ENCODE peak calls at places on chromosomes 1 and 21, in four cellular contexts. E is K562, S is GM12878, M is HepG2. D is an unnamed sample. For H3K27me3, the result is how much of the 10 kb centered on the place peaks cover.

GRCh38 chr1:61606448-61607312 is 118.3 kb downstream of the TM2D1 start:
- DNase-seq in E (no peak), S (no peak), M (no peak), D (no peak)

GRCh38 chr1:41659903-41660302 is 175.4 kb upstream of the EDN2 start:
- DNase-seq in E (no peak), S (no peak), M (no peak), D (no peak)

GRCh38 chr1:12594966-12595838 is 22.8 kb downstream of the DHRS3 start:
- DNase-seq in E (no peak), S (no peak), M (no peak), D (peak)

GRCh38 chr1:160748182-160748876 is 9.3 kb downstream of the SLAMF7 start:
- DNase-seq in E (peak), S (no peak), M (no peak), D (no peak)

GRCh38 chr1:61116421-61116820 is 34.1 kb downstream of the NFIA start:
- DNase-seq in E (no peak), S (no peak), M (no peak), D (no peak)

GRCh38 chr1:245361056-245361455 is 206.3 kb downstream of the KIF26B start:
- DNase-seq in E (no peak), S (no peak), M (no peak), D (no peak)

GRCh38 chr1:19113362-19114092 is 96.5 kb downstream of the UBR4 start:
- DNase-seq in E (peak), S (no peak), M (peak), D (peak)

GRCh38 chr1:245752551-245752950 is 597.8 kb downstream of the KIF26B start:
- DNase-seq in E (no peak), S (no peak), M (no peak), D (no peak)

GRCh38 chr1:20440785-20441200 is 45.2 kb downstream of the CAMK2N1 start:
- DNase-seq in E (peak), S (no peak), M (peak), D (peak)

GRCh38 chr1:84344286-84344685 is 42.8 kb downstream of the SAMD13 start:
- DNase-seq in E (peak), S (no peak), M (no peak), D (no peak)

GRCh38 chr21:42214081-42214750 is 4.7 kb upstream of the ABCG1 start:
- DNase-seq in E (no peak), S (no peak), M (no peak), D (no peak)

GRCh38 chr1:15430787-15431570 is 7.3 kb upstream of the CTRC start:
- DNase-seq in E (peak), S (no peak), M (no peak), D (peak)

GRCh38 chr1:33661791-33662190 is 189.3 kb downstream of the ZSCAN20 start:
- DNase-seq in E (no peak), S (no peak), M (no peak), D (no peak)

GRCh38 chr1:214208525-214208924 is 72.4 kb upstream of the SMYD2 start:
- DNase-seq in E (no peak), S (no peak), M (no peak), D (no peak)

GRCh38 chr1:55504306-55504706 is 289.1 kb upstream of the USP24 start:
- DNase-seq in E (no peak), S (no peak), M (no peak), D (no peak)

GRCh38 chr1:34408011-34408410 is 231.3 kb downstream of the C1orf94 start:
- DNase-seq in E (no peak), S (no peak), M (no peak), D (no peak)

GRCh38 chr1:16183157-16183556 is 27.3 kb upstream of the EPHA2 start:
- DNase-seq in E (no peak), S (no peak), M (no peak), D (no peak)

GRCh38 chr1:230992100-230992774 is 13.3 kb downstream of the ARV1 start:
- DNase-seq in E (no peak), S (no peak), M (no peak), D (no peak)

GRCh38 chr1:7407980-7408770 is 362.9 kb upstream of the VAMP3 start:
- DNase-seq in E (no peak), S (no peak), M (no peak), D (no peak)

GRCh38 chr1:8343464-8344001 is 25.6 kb downstream of the SLC45A1 start:
- DNase-seq in E (no peak), S (no peak), M (peak), D (no peak)

GRCh38 chr1:119040906-119041305 is 52.8 kb upstream of the TBX15 start:
- DNase-seq in E (no peak), S (no peak), M (no peak), D (no peak)

GRCh38 chr1:50974618-50974935 is 4.5 kb downstream of the CDKN2C start:
- DNase-seq in E (no peak), S (no peak), M (no peak), D (no peak)

GRCh38 chr1:229370601-229371021 is 27.8 kb upstream of the CCSAP start:
- DNase-seq in E (no peak), S (peak), M (no peak), D (peak)

GRCh38 chr1:67652800-67653199 is 32.2 kb upstream of the GADD45A start:
- DNase-seq in E (no peak), S (no peak), M (no peak), D (no peak)

DNA sequence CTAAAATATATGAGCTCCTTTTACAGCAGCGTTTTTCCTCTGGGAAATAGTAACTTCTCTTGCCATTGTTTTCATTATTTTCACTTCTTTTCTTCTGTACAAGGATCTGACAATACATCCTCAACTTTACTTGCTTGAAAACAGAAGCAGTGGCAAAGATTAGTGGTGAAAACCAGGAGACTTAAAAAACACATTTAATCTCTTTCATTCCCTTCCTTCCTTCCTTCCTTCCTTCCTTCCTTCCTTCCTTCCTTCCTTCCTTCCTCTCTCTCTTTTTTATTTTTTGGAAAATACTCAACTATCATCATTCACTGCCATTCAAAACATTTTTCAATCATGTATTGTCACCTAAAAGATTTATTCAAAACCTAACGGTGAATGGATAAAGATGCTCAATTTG is 1411.4 kb downstream of the NCAM2 start:
- DNase-seq in E (no peak), S (no peak), M (no peak), D (no peak)
- TF ChIP-seq FOXM1 in E (no peak), S (no peak), M (no peak), D (no peak)

GRCh38 chr21:14545906-14546480 is at the start of gene SAMSN1:
- DNase-seq in E (peak), S (peak), M (no peak), D (no peak)
- H3K27me3 ChIP-seq in E (under half), S (under half), M (under half), D (under half)

GRCh38 chr21:43767980-43768867 is 7.9 kb downstream of the CSTB start:
- DNase-seq in E (peak), S (no peak), M (no peak), D (no peak)
- TF ChIP-seq FOXM1 in E (no peak), S (no peak), M (no peak), D (no peak)

GRCh38 chr1:111576547-111576946 is 43.0 kb upstream of the RAP1A start:
- DNase-seq in E (no peak), S (no peak), M (peak), D (no peak)
- H3K27me3 ChIP-seq in E (under half), S (under half), M (under half), D (under half)

GRCh38 chr1:1433804-1434130 is 1.7 kb upstream of the VWA1 start:
- DNase-seq in E (no peak), S (no peak), M (no peak), D (peak)
- TF ChIP-seq FOXM1 in E (no peak), S (no peak), M (no peak), D (no peak)

GRCh38 chr1:156854634-156855033 is 4.3 kb downstream of the INSRR start:
- DNase-seq in E (peak), S (no peak), M (no peak), D (no peak)
- H3K27me3 ChIP-seq in E (under half), S (under half), M (half or more), D (under half)

DNA sequence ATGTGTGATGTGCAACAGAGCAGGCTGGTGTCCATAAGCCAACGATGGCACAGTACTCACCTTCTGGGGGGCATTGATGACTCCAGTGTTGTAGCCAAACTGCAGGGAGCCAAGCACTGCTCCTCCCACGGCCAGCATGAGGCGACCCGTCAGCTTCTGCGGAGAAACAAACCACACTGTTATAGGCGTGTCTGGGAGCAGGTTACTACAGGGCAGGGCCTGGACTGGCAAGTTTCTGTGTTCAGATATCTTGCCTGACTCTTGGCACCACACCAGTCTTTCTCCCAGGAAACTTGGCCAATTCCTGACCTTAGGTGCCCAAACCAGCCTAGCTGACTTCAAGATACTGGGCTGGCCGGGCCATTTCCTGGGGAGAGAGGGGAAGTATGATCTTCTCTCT is 15.5 kb downstream of the SLC2A1 start:
- DNase-seq in E (no peak), S (no peak), M (no peak), D (no peak)
- TF ChIP-seq FOXM1 in E (no peak), S (no peak), M (no peak), D (no peak)

DNA sequence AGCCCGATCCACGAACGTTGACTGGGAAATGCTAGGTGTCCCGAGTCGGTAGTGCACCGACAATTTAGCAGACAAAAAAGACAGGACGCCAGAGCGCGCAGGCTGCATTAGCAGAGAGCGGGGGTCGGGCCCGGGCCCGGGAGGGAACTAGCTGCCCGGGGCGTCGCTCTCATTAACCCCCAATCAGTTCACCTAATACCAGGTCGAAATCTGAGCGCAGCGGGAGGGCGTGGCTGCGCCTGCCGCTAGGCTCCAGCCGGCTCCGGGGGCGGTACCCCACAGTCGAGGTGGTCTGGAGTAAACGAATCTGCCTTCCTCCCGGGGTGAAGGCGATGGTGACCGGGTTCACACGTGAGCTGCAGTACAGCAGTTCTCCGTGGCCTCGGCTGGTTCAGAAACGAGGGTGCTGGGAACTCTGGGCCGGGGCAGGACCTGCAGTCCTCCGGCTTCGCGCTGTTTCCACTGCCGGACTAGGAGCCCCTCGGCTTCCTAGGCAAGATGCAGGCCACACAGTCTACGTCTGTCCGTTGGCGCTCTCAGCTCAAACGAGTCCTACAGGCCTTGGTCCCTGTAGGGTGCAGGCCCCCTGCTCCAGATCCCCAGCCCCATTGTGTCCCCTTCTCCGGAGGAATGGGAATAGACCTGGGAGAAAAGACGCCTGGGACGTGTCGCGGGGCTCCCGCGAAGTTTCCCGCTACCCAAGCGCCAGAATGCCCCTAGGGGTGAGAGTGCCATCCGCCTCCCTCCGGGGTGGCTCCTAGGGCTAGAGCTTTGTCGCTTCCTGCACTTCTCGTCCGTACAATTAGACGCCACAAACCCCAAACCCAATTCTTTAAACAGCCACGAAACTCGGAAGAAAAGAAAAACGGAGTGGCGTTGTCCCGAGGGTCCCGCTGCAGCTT is 2.0 kb downstream of the GFI1 start:
- DNase-seq in E (no peak), S (no peak), M (no peak), D (peak)
- H3K27me3 ChIP-seq in E (under half), S (under half), M (under half), D (half or more)

GRCh38 chr1:180814258-180814657 is 98.4 kb upstream of the KIAA1614 start:
- DNase-seq in E (no peak), S (no peak), M (no peak), D (no peak)
- TF ChIP-seq FOXM1 in E (no peak), S (no peak), M (no peak), D (no peak)

DNA sequence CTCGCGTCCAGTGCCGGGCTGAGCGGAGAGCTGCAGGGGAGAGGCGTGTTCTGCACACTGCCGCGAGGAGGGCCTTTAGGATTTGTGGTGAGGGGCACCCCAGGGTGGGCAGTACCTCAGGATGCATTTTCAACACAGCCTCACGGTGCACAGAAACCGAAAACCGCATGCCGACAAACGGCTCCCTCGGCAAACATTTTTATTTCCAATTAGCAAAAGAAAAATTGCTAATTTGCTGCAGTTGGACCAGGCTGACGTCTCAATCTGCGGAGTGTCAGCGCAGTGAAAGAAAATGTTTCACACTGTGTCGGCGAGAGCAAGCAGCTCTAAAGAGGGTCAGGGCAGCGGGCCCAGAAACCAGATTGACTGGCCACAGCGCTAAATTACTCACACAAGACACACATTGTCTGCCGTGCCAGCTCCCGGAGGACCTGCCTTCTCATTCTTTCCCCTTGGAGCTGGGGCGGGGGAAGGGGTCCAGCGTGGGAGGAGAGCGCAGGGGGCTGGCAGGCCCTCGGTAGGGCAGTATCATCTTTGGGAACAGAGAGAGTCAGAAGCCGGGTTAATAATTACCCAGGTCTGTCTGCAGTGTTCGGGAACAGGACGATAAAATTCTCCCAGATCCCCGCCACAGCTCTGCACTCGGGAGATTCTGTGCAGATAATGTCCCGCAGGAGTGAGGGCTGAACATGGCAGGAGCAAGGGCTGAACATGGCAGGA is 150.2 kb downstream of the PRDM16 start:
- DNase-seq in E (no peak), S (no peak), M (peak), D (peak)
- H3K27me3 ChIP-seq in E (under half), S (under half), M (under half), D (under half)